ENCODE peak calls at places on chromosomes 6 and 20, in ten cellular contexts. One of them, this sample, is unnamed.
A peak's percentile ranks its signal among the peaks of the same experiment; 100 is the strongest.

GRCh38 chr20:53718142-53718481 is 124.5 kb upstream of the ZNF217 start:
- DNase-seq in B cell: no peak
- DNase-seq in ovary: no peak
- DNase-seq in nephron progenitor cell: no peak
- DNase-seq in progenitor cell of endocrine pancreas: no peak
- DNase-seq in left ventricle myocardium inferior: no peak
- DNase-seq in left lung: no peak
- DNase-seq in activated B cell treated with CpG ODN at 0.5 μM for 24 hours: no peak
- DNase-seq in mucosa of descending colon: no peak
- DNase-seq in mesothelial cell of epicardium: no peak
- DNase-seq in this sample: no peak

GRCh38 chr6:48199502-48199901 is 88.5 kb upstream of the PTCHD4 start:
- DNase-seq in activated B cell treated with CpG ODN at 0.5 μM for 24 hours: no peak
- DNase-seq in left ventricle myocardium inferior: no peak
- DNase-seq in B cell: no peak
- DNase-seq in nephron progenitor cell: no peak
- DNase-seq in mucosa of descending colon: no peak
- DNase-seq in progenitor cell of endocrine pancreas: no peak
- DNase-seq in mesothelial cell of epicardium: no peak
- DNase-seq in left lung: no peak
- DNase-seq in ovary: no peak
- DNase-seq in this sample: no peak

GRCh38 chr6:128482642-128483041 is 37.8 kb downstream of the PTPRK start:
- DNase-seq in left ventricle myocardium inferior: no peak
- DNase-seq in B cell: no peak
- DNase-seq in mucosa of descending colon: no peak
- DNase-seq in left lung: no peak
- DNase-seq in activated B cell treated with CpG ODN at 0.5 μM for 24 hours: no peak
- DNase-seq in ovary: no peak
- DNase-seq in nephron progenitor cell: no peak
- DNase-seq in mesothelial cell of epicardium: no peak
- DNase-seq in progenitor cell of endocrine pancreas: no peak
- DNase-seq in this sample: no peak

GRCh38 chr6:142518126-142518525 is 216.3 kb downstream of the ADGRG6 start:
- DNase-seq in progenitor cell of endocrine pancreas: no peak
- DNase-seq in left ventricle myocardium inferior: no peak
- DNase-seq in mesothelial cell of epicardium: no peak
- DNase-seq in nephron progenitor cell: no peak
- DNase-seq in left lung: no peak
- DNase-seq in ovary: no peak
- DNase-seq in mucosa of descending colon: no peak
- DNase-seq in B cell: no peak
- DNase-seq in activated B cell treated with CpG ODN at 0.5 μM for 24 hours: no peak
- DNase-seq in this sample: no peak

GRCh38 chr6:33317418-33317667 is 201 bp downstream of the ZBTB22 start:
- DNase-seq in left lung: peak; percentile 66
- DNase-seq in mucosa of descending colon: peak; percentile 66
- DNase-seq in mesothelial cell of epicardium: no peak
- DNase-seq in left ventricle myocardium inferior: no peak
- DNase-seq in ovary: no peak
- DNase-seq in activated B cell treated with CpG ODN at 0.5 μM for 24 hours: no peak
- DNase-seq in B cell: peak; percentile 83
- DNase-seq in progenitor cell of endocrine pancreas: no peak
- DNase-seq in nephron progenitor cell: peak; percentile 80
- DNase-seq in this sample: no peak

GRCh38 chr6:119075200-119075981 is 3.1 kb downstream of the FAM184A start:
- DNase-seq in nephron progenitor cell: no peak
- DNase-seq in activated B cell treated with CpG ODN at 0.5 μM for 24 hours: no peak
- DNase-seq in mesothelial cell of epicardium: no peak
- DNase-seq in B cell: no peak
- DNase-seq in mucosa of descending colon: no peak
- DNase-seq in left ventricle myocardium inferior: no peak
- DNase-seq in progenitor cell of endocrine pancreas: no peak
- DNase-seq in ovary: no peak
- DNase-seq in left lung: no peak
- DNase-seq in this sample: no peak

GRCh38 chr6:128666405-128666804 is 146.0 kb upstream of the PTPRK start:
- DNase-seq in mesothelial cell of epicardium: no peak
- DNase-seq in left ventricle myocardium inferior: no peak
- DNase-seq in ovary: no peak
- DNase-seq in nephron progenitor cell: no peak
- DNase-seq in activated B cell treated with CpG ODN at 0.5 μM for 24 hours: no peak
- DNase-seq in B cell: no peak
- DNase-seq in mucosa of descending colon: no peak
- DNase-seq in progenitor cell of endocrine pancreas: no peak
- DNase-seq in left lung: no peak
- DNase-seq in this sample: no peak

GRCh38 chr6:1821188-1822183 is 211.8 kb downstream of the FOXC1 start:
- DNase-seq in ovary: no peak
- DNase-seq in left lung: no peak
- DNase-seq in activated B cell treated with CpG ODN at 0.5 μM for 24 hours: no peak
- DNase-seq in mesothelial cell of epicardium: no peak
- DNase-seq in progenitor cell of endocrine pancreas: no peak
- DNase-seq in mucosa of descending colon: no peak
- DNase-seq in nephron progenitor cell: peak; percentile 53
- DNase-seq in left ventricle myocardium inferior: no peak
- DNase-seq in B cell: no peak
- DNase-seq in this sample: no peak

GRCh38 chr6:159826968-159827647 is 27.0 kb downstream of the PNLDC1 start:
- DNase-seq in left lung: no peak
- DNase-seq in left ventricle myocardium inferior: no peak
- DNase-seq in mesothelial cell of epicardium: no peak
- DNase-seq in B cell: no peak
- DNase-seq in ovary: no peak
- DNase-seq in nephron progenitor cell: no peak
- DNase-seq in progenitor cell of endocrine pancreas: no peak
- DNase-seq in mucosa of descending colon: no peak
- DNase-seq in activated B cell treated with CpG ODN at 0.5 μM for 24 hours: no peak
- DNase-seq in this sample: no peak

GRCh38 chr20:18995455-18995854 is 181.9 kb downstream of the SCP2D1 start:
- DNase-seq in left lung: no peak
- DNase-seq in mucosa of descending colon: no peak
- DNase-seq in activated B cell treated with CpG ODN at 0.5 μM for 24 hours: no peak
- DNase-seq in B cell: no peak
- DNase-seq in progenitor cell of endocrine pancreas: no peak
- DNase-seq in mesothelial cell of epicardium: no peak
- DNase-seq in ovary: no peak
- DNase-seq in left ventricle myocardium inferior: no peak
- DNase-seq in nephron progenitor cell: no peak
- DNase-seq in this sample: no peak

GRCh38 chr20:19003759-19004336 is 190.3 kb downstream of the SCP2D1 start:
- DNase-seq in nephron progenitor cell: no peak
- DNase-seq in left lung: no peak
- DNase-seq in left ventricle myocardium inferior: no peak
- DNase-seq in B cell: no peak
- DNase-seq in activated B cell treated with CpG ODN at 0.5 μM for 24 hours: no peak
- DNase-seq in progenitor cell of endocrine pancreas: no peak
- DNase-seq in mucosa of descending colon: no peak
- DNase-seq in mesothelial cell of epicardium: no peak
- DNase-seq in ovary: no peak
- DNase-seq in this sample: no peak

GRCh38 chr20:19001177-19001576 is 187.6 kb downstream of the SCP2D1 start:
- DNase-seq in ovary: no peak
- DNase-seq in nephron progenitor cell: no peak
- DNase-seq in mucosa of descending colon: no peak
- DNase-seq in mesothelial cell of epicardium: no peak
- DNase-seq in activated B cell treated with CpG ODN at 0.5 μM for 24 hours: no peak
- DNase-seq in left lung: no peak
- DNase-seq in progenitor cell of endocrine pancreas: no peak
- DNase-seq in left ventricle myocardium inferior: no peak
- DNase-seq in B cell: no peak
- DNase-seq in this sample: no peak

GRCh38 chr20:18999076-18999475 is 185.5 kb downstream of the SCP2D1 start:
- DNase-seq in activated B cell treated with CpG ODN at 0.5 μM for 24 hours: no peak
- DNase-seq in mesothelial cell of epicardium: no peak
- DNase-seq in left ventricle myocardium inferior: no peak
- DNase-seq in B cell: no peak
- DNase-seq in ovary: no peak
- DNase-seq in mucosa of descending colon: no peak
- DNase-seq in nephron progenitor cell: no peak
- DNase-seq in progenitor cell of endocrine pancreas: no peak
- DNase-seq in left lung: no peak
- DNase-seq in this sample: no peak

DNA sequence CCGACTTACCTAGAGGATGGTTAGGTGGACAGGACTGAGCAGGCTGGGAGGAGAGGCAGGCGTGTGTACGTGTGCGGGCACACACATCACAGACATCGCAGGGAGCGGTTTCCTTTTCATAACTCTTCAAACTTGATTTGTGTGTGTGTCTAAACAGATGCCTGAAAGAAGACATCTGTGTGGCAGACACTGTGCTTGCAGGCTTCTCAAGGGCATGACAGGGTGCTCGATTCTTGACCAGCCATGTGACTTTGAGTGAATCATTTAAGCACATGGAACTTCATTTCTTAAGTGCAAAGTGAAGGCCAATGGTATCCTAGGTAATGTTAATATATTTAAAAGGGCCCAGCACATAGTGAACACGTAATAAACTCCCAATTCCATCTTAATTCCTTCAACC is 186.5 kb downstream of the SCP2D1 start:
- DNase-seq in progenitor cell of endocrine pancreas: no peak
- DNase-seq in mucosa of descending colon: no peak
- DNase-seq in B cell: no peak
- DNase-seq in nephron progenitor cell: no peak
- DNase-seq in ovary: no peak
- DNase-seq in activated B cell treated with CpG ODN at 0.5 μM for 24 hours: no peak
- DNase-seq in left lung: no peak
- DNase-seq in left ventricle myocardium inferior: no peak
- DNase-seq in mesothelial cell of epicardium: no peak
- DNase-seq in this sample: no peak
- TF ChIP-seq CTCF in progenitor cell of endocrine pancreas: no peak
- TF ChIP-seq CTCF in mucosa of descending colon: no peak
- TF ChIP-seq CTCF in B cell: no peak
- TF ChIP-seq CTCF in nephron progenitor cell: no peak
- TF ChIP-seq CTCF in ovary: no peak
- TF ChIP-seq CTCF in activated B cell treated with CpG ODN at 0.5 μM for 24 hours: no peak
- TF ChIP-seq CTCF in left lung: no peak
- TF ChIP-seq CTCF in left ventricle myocardium inferior: no peak
- TF ChIP-seq CTCF in mesothelial cell of epicardium: no peak
- TF ChIP-seq CTCF in this sample: no peak

GRCh38 chr20:44521484-44522481 is at the start of gene SERINC3:
- DNase-seq in B cell: peak; percentile 88
- DNase-seq in nephron progenitor cell: peak; percentile 93
- DNase-seq in left ventricle myocardium inferior: peak; percentile 95
- DNase-seq in activated B cell treated with CpG ODN at 0.5 μM for 24 hours: peak; percentile 97
- DNase-seq in progenitor cell of endocrine pancreas: peak; percentile 80
- DNase-seq in ovary: peak; percentile 97
- DNase-seq in mucosa of descending colon: peak; percentile 98
- DNase-seq in mesothelial cell of epicardium: peak; percentile 91
- DNase-seq in left lung: peak; percentile 95
- DNase-seq in this sample: peak; percentile 97
- TF ChIP-seq CTCF in B cell: no peak
- TF ChIP-seq CTCF in nephron progenitor cell: no peak
- TF ChIP-seq CTCF in left ventricle myocardium inferior: no peak
- TF ChIP-seq CTCF in activated B cell treated with CpG ODN at 0.5 μM for 24 hours: no peak
- TF ChIP-seq CTCF in progenitor cell of endocrine pancreas: peak; percentile 15
- TF ChIP-seq CTCF in ovary: peak; percentile 18
- TF ChIP-seq CTCF in mucosa of descending colon: no peak
- TF ChIP-seq CTCF in mesothelial cell of epicardium: peak; percentile 11
- TF ChIP-seq CTCF in left lung: no peak
- TF ChIP-seq CTCF in this sample: no peak

DNA sequence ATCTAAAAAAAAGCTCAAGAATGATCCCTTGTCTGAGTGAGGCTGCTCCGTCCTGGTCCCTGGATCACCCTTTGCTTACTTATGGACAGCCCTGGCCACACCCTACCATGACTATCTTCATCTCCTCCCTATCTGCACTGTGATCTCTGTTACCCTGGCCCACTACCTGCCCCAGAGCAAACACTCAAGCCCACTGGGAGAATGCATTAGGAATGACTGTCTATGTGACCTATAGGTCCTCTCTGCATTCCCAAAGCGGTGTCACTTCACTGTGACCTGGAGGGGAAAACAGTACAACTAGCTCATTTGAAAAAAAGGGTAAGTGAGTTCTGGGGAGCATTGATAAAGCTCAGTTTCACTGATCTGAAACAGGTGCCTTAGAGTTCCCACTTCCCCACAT is 86.4 kb upstream of the FOXP4 start:
- DNase-seq in activated B cell treated with CpG ODN at 0.5 μM for 24 hours: no peak
- DNase-seq in nephron progenitor cell: no peak
- DNase-seq in left ventricle myocardium inferior: no peak
- DNase-seq in progenitor cell of endocrine pancreas: no peak
- DNase-seq in mesothelial cell of epicardium: no peak
- DNase-seq in B cell: no peak
- DNase-seq in left lung: no peak
- DNase-seq in mucosa of descending colon: no peak
- DNase-seq in ovary: no peak
- DNase-seq in this sample: no peak
- TF ChIP-seq CTCF in activated B cell treated with CpG ODN at 0.5 μM for 24 hours: no peak
- TF ChIP-seq CTCF in nephron progenitor cell: no peak
- TF ChIP-seq CTCF in left ventricle myocardium inferior: no peak
- TF ChIP-seq CTCF in progenitor cell of endocrine pancreas: no peak
- TF ChIP-seq CTCF in mesothelial cell of epicardium: no peak
- TF ChIP-seq CTCF in B cell: no peak
- TF ChIP-seq CTCF in left lung: no peak
- TF ChIP-seq CTCF in mucosa of descending colon: no peak
- TF ChIP-seq CTCF in ovary: no peak
- TF ChIP-seq CTCF in this sample: no peak

DNA sequence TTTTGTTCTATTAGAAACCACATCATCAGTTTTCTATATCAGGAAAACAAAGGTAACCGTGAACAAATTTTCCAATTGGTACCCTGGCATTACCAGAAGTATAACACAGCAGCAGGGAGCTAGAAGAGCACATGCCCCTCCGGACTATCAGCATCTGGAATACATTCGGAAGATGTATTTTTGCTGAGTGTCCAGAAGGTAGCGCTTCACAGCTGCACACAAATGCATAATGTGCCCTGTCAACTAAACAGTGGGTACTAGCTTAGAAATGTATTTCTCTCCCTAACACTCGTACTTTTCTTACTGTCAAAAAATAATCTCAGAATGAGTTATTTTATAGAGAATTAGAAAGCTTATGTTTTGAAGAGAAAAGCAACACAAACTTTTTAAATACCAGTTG is 77.6 kb downstream of the HUS1B start:
- DNase-seq in left lung: no peak
- DNase-seq in ovary: no peak
- DNase-seq in mesothelial cell of epicardium: no peak
- DNase-seq in mucosa of descending colon: no peak
- DNase-seq in progenitor cell of endocrine pancreas: no peak
- DNase-seq in nephron progenitor cell: no peak
- DNase-seq in B cell: no peak
- DNase-seq in activated B cell treated with CpG ODN at 0.5 μM for 24 hours: no peak
- DNase-seq in left ventricle myocardium inferior: no peak
- DNase-seq in this sample: no peak
- TF ChIP-seq CTCF in left lung: no peak
- TF ChIP-seq CTCF in ovary: no peak
- TF ChIP-seq CTCF in mesothelial cell of epicardium: no peak
- TF ChIP-seq CTCF in mucosa of descending colon: no peak
- TF ChIP-seq CTCF in progenitor cell of endocrine pancreas: peak; percentile 24
- TF ChIP-seq CTCF in nephron progenitor cell: peak; percentile 12
- TF ChIP-seq CTCF in B cell: no peak
- TF ChIP-seq CTCF in activated B cell treated with CpG ODN at 0.5 μM for 24 hours: no peak
- TF ChIP-seq CTCF in left ventricle myocardium inferior: no peak
- TF ChIP-seq CTCF in this sample: no peak

DNA sequence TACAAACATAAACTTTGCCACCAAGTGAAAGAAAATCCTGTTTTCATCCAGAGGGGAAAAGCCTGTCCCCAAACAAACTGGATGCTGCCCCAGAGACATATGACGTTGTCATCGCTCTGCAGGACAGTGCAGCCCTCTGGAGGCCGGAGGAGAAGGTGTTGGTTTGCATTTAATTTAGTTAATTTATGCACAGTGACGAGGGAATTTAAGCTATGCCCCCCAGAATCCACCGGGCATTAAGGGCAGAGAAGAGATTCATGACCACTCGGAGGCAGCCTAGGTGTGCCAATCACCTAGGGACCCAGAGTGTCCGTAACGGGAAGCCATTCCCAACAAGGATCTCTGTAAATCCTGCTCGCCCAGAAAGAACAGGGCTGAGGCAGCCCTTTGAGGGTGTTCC is 45.1 kb downstream of the NINL start:
- DNase-seq in B cell: no peak
- DNase-seq in mucosa of descending colon: peak; percentile 20
- DNase-seq in nephron progenitor cell: no peak
- DNase-seq in left lung: peak; percentile 41
- DNase-seq in left ventricle myocardium inferior: peak; percentile 38
- DNase-seq in activated B cell treated with CpG ODN at 0.5 μM for 24 hours: no peak
- DNase-seq in mesothelial cell of epicardium: no peak
- DNase-seq in progenitor cell of endocrine pancreas: no peak
- DNase-seq in ovary: no peak
- DNase-seq in this sample: no peak
- TF ChIP-seq CTCF in B cell: no peak
- TF ChIP-seq CTCF in mucosa of descending colon: no peak
- TF ChIP-seq CTCF in nephron progenitor cell: no peak
- TF ChIP-seq CTCF in left lung: peak; percentile 9
- TF ChIP-seq CTCF in left ventricle myocardium inferior: peak; percentile 60
- TF ChIP-seq CTCF in activated B cell treated with CpG ODN at 0.5 μM for 24 hours: no peak
- TF ChIP-seq CTCF in mesothelial cell of epicardium: no peak
- TF ChIP-seq CTCF in progenitor cell of endocrine pancreas: peak; percentile 24
- TF ChIP-seq CTCF in ovary: peak; percentile 40
- TF ChIP-seq CTCF in this sample: no peak

This sample was measured in CD14-positive monocyte.